ENCODE peak calls at places on chromosomes 13 and 19, in ten cellular contexts. F is activated T-cell treated with anti-CD3 and anti-CD28 coated beads for 1 hour; K is AG04449; X is esophagus muscularis mucosa; O is fibroblast of lung; P is PC-3; B is germinal center; S is OCI-LY7; A is B cell; N is stimulated activated CD4-positive, alpha-beta T cell treated with anti-CD3 and anti-CD28 coated beads, TNF-alpha, amount 100 ng/mL, for 1 hour. M is an unnamed sample.

GRCh38 chr13:40433577-40433976 is 232.9 kb downstream of the FOXO1 start:
- DNase-seq in P (no peak), S (peak; percentile 86), X (no peak), A (peak; percentile 69), O (no peak), N (no peak), F (no peak), K (no peak), B (no peak), M (no peak)

GRCh38 chr13:113761136-113761535 is 2.1 kb downstream of the TMEM255B start:
- DNase-seq in A (no peak), X (no peak), F (no peak), S (no peak), N (no peak), K (no peak), O (no peak), B (no peak), P (no peak), M (no peak)

GRCh38 chr19:38769635-38770211 is 3.6 kb downstream of the LGALS7 start:
- DNase-seq in A (peak; percentile 97), X (peak; percentile 96), F (peak; percentile 87), B (peak; percentile 92), N (peak; percentile 74), O (peak; percentile 53), P (no peak), S (peak; percentile 46), K (no peak), M (no peak)

GRCh38 chr19:50427997-50428425 is 4.7 kb upstream of the MYBPC2 start:
- DNase-seq in X (peak; percentile 93), S (peak; percentile 39), F (no peak), A (peak; percentile 91), N (no peak), O (peak; percentile 76), B (peak; percentile 61), K (peak; percentile 5), P (no peak), M (peak; percentile 28)

GRCh38 chr13:64591981-64592380 is 2638.2 kb downstream of the PCDH9 start:
- DNase-seq in S (no peak), F (no peak), X (no peak), N (no peak), K (peak; percentile 1), A (no peak), P (peak; percentile 22), B (no peak), O (peak; percentile 62), M (no peak)

GRCh38 chr13:102870677-102871415 is 25.0 kb downstream of the ERCC5 start:
- DNase-seq in X (no peak), A (peak; percentile 60), O (peak; percentile 74), S (peak; percentile 43), K (no peak), B (peak; percentile 70), P (peak; percentile 63), F (peak; percentile 31), N (no peak), M (peak; percentile 16)

GRCh38 chr13:42355118-42355840 is 83.3 kb downstream of the AKAP11 start:
- DNase-seq in S (no peak), B (no peak), X (peak; percentile 62), F (peak; percentile 36), A (no peak), O (peak; percentile 9), P (no peak), K (no peak), N (no peak), M (no peak)

GRCh38 chr13:112768795-112769411 is 79.1 kb downstream of the ATP11A start:
- DNase-seq in B (no peak), O (no peak), N (no peak), X (no peak), F (no peak), P (peak; percentile 39), K (no peak), A (no peak), S (no peak), M (no peak)

GRCh38 chr13:113001251-113002140 is 32.5 kb downstream of the MCF2L start:
- DNase-seq in N (no peak), F (no peak), A (no peak), O (peak; percentile 17), P (peak; percentile 26), K (no peak), S (no peak), X (no peak), B (no peak), M (no peak)

GRCh38 chr13:95083758-95084157 is 217.5 kb downstream of the ABCC4 start:
- DNase-seq in X (no peak), P (peak; percentile 77), K (peak; percentile 65), S (no peak), A (no peak), N (no peak), O (peak; percentile 83), F (no peak), B (no peak), M (no peak)

GRCh38 chr19:28170066-28170465 is 1042.9 kb downstream of the UQCRFS1 start:
- DNase-seq in S (no peak), F (no peak), O (no peak), B (no peak), N (no peak), K (no peak), X (no peak), P (no peak), A (no peak), M (no peak)

GRCh38 chr19:44071824-44072542 is at the start of gene ZNF284:
- DNase-seq in A (peak; percentile 86), S (no peak), P (peak; percentile 83), F (peak; percentile 68), O (peak; percentile 92), B (peak; percentile 87), X (peak; percentile 96), N (peak; percentile 53), K (peak; percentile 45), M (peak; percentile 73)